ENCODE peak calls at places on chromosomes 2 and 18, in five cellular contexts. One of them, this sample, is unnamed.

GRCh38 chr2:205361970-205362369 is 320.3 kb upstream of the NRP2 start:
- DNase-seq in endodermal cell: no peak
- DNase-seq in AG08396: no peak
- DNase-seq in esophagus squamous epithelium: no peak
- DNase-seq in COR-L47: no peak
- DNase-seq in this sample: no peak

GRCh38 chr2:55157474-55157884 is 74.6 kb downstream of the CLHC1 start:
- DNase-seq in COR-L47: no peak
- DNase-seq in endodermal cell: peak; percentile 59
- DNase-seq in esophagus squamous epithelium: no peak
- DNase-seq in AG08396: no peak
- DNase-seq in this sample: peak; percentile 91

GRCh38 chr2:197137826-197138480 is 172.6 kb downstream of the ANKRD44 start:
- DNase-seq in COR-L47: no peak
- DNase-seq in endodermal cell: no peak
- DNase-seq in AG08396: no peak
- DNase-seq in esophagus squamous epithelium: no peak
- DNase-seq in this sample: no peak

GRCh38 chr2:220736778-220737177 is 835.3 kb downstream of the EPHA4 start:
- DNase-seq in esophagus squamous epithelium: no peak
- DNase-seq in AG08396: no peak
- DNase-seq in COR-L47: no peak
- DNase-seq in endodermal cell: peak; percentile 45
- DNase-seq in this sample: no peak

GRCh38 chr2:186852508-186852907 is 3.5 kb upstream of the ZSWIM2 start:
- DNase-seq in endodermal cell: no peak
- DNase-seq in esophagus squamous epithelium: no peak
- DNase-seq in COR-L47: peak; percentile 3
- DNase-seq in AG08396: no peak
- DNase-seq in this sample: no peak

GRCh38 chr18:73980289-73980979 is 167.2 kb downstream of the FBXO15 start:
- DNase-seq in esophagus squamous epithelium: no peak
- DNase-seq in AG08396: no peak
- DNase-seq in COR-L47: peak; percentile 32
- DNase-seq in endodermal cell: peak; percentile 88
- DNase-seq in this sample: peak; percentile 79

GRCh38 chr2:221608442-221608841 is 36.3 kb upstream of the EPHA4 start:
- DNase-seq in endodermal cell: no peak
- DNase-seq in AG08396: no peak
- DNase-seq in esophagus squamous epithelium: no peak
- DNase-seq in COR-L47: no peak
- DNase-seq in this sample: no peak

GRCh38 chr2:110853516-110853915 is 121.1 kb downstream of the ACOXL start:
- DNase-seq in esophagus squamous epithelium: no peak
- DNase-seq in AG08396: peak; percentile 35
- DNase-seq in COR-L47: no peak
- DNase-seq in endodermal cell: peak; percentile 79
- DNase-seq in this sample: no peak

GRCh38 chr2:218605438-218605837 is 2.3 kb upstream of the PLCD4 start:
- DNase-seq in COR-L47: peak; percentile 48
- DNase-seq in endodermal cell: no peak
- DNase-seq in AG08396: peak; percentile 27
- DNase-seq in esophagus squamous epithelium: no peak
- DNase-seq in this sample: no peak

GRCh38 chr2:217993817-217994459 is 8.9 kb downstream of the TNS1 start:
- DNase-seq in endodermal cell: peak; percentile 92
- DNase-seq in AG08396: no peak
- DNase-seq in esophagus squamous epithelium: no peak
- DNase-seq in COR-L47: peak; percentile 22
- DNase-seq in this sample: peak; percentile 95

GRCh38 chr2:153819501-153819900 is 52.2 kb upstream of the GALNT13 start:
- DNase-seq in esophagus squamous epithelium: no peak
- DNase-seq in endodermal cell: peak; percentile 69
- DNase-seq in COR-L47: peak; percentile 1
- DNase-seq in AG08396: no peak
- DNase-seq in this sample: peak; percentile 56

GRCh38 chr2:233416706-233417105 is 62.4 kb downstream of the DGKD start:
- DNase-seq in esophagus squamous epithelium: no peak
- DNase-seq in AG08396: no peak
- DNase-seq in endodermal cell: no peak
- DNase-seq in COR-L47: no peak
- DNase-seq in this sample: no peak

GRCh38 chr2:128773641-128774319 is 455.1 kb upstream of the HS6ST1 start:
- DNase-seq in endodermal cell: no peak
- DNase-seq in COR-L47: no peak
- DNase-seq in AG08396: no peak
- DNase-seq in esophagus squamous epithelium: no peak
- DNase-seq in this sample: peak; percentile 18

GRCh38 chr2:10620481-10620880 is 69.3 kb downstream of the NOL10 start:
- DNase-seq in AG08396: peak; percentile 25
- DNase-seq in COR-L47: no peak
- DNase-seq in endodermal cell: no peak
- DNase-seq in esophagus squamous epithelium: no peak
- DNase-seq in this sample: peak; percentile 63

GRCh38 chr2:36270758-36271157 is 84.8 kb upstream of the CRIM1 start:
- DNase-seq in COR-L47: no peak
- DNase-seq in esophagus squamous epithelium: no peak
- DNase-seq in endodermal cell: peak; percentile 83
- DNase-seq in AG08396: no peak
- DNase-seq in this sample: no peak

GRCh38 chr18:48859311-48860275 is 91.2 kb downstream of the SMAD7 start:
- DNase-seq in esophagus squamous epithelium: no peak
- DNase-seq in AG08396: no peak
- DNase-seq in endodermal cell: peak; percentile 82
- DNase-seq in COR-L47: no peak
- DNase-seq in this sample: peak; percentile 52

GRCh38 chr2:71933467-71934319 is 214.0 kb downstream of the CYP26B1 start:
- DNase-seq in esophagus squamous epithelium: no peak
- DNase-seq in AG08396: peak; percentile 39
- DNase-seq in endodermal cell: peak; percentile 72
- DNase-seq in COR-L47: no peak
- DNase-seq in this sample: peak; percentile 93

GRCh38 chr2:101762451-101763171 is 65.1 kb downstream of the MAP4K4 start:
- DNase-seq in AG08396: no peak
- DNase-seq in esophagus squamous epithelium: no peak
- DNase-seq in COR-L47: no peak
- DNase-seq in endodermal cell: peak; percentile 62
- DNase-seq in this sample: no peak

GRCh38 chr2:137255990-137256389 is 490.6 kb downstream of the THSD7B start:
- DNase-seq in COR-L47: no peak
- DNase-seq in endodermal cell: no peak
- DNase-seq in esophagus squamous epithelium: no peak
- DNase-seq in AG08396: no peak
- DNase-seq in this sample: peak; percentile 29

GRCh38 chr2:47073641-47074040 is 81.5 kb downstream of the STPG4 start:
- DNase-seq in esophagus squamous epithelium: no peak
- DNase-seq in AG08396: no peak
- DNase-seq in endodermal cell: no peak
- DNase-seq in COR-L47: no peak
- DNase-seq in this sample: peak; percentile 50

GRCh38 chr2:119315241-119315925 is 51.3 kb downstream of the C2orf76 start:
- DNase-seq in COR-L47: no peak
- DNase-seq in esophagus squamous epithelium: no peak
- DNase-seq in endodermal cell: no peak
- DNase-seq in AG08396: no peak
- DNase-seq in this sample: no peak

GRCh38 chr2:68302281-68302680 is 17.5 kb downstream of the CNRIP1 start:
- DNase-seq in esophagus squamous epithelium: no peak
- DNase-seq in AG08396: peak; percentile 11
- DNase-seq in COR-L47: no peak
- DNase-seq in endodermal cell: peak; percentile 56
- DNase-seq in this sample: peak; percentile 84

GRCh38 chr18:38933910-38934510 is 1368.4 kb upstream of the CELF4 start:
- DNase-seq in AG08396: no peak
- DNase-seq in COR-L47: no peak
- DNase-seq in endodermal cell: no peak
- DNase-seq in esophagus squamous epithelium: no peak
- DNase-seq in this sample: no peak

GRCh38 chr18:70419526-70419925 is 130.7 kb downstream of the SOCS6 start:
- DNase-seq in AG08396: no peak
- DNase-seq in esophagus squamous epithelium: no peak
- DNase-seq in COR-L47: no peak
- DNase-seq in endodermal cell: no peak
- DNase-seq in this sample: no peak

GRCh38 chr2:86134709-86135108 is 28.7 kb downstream of the PTCD3 start:
- DNase-seq in COR-L47: no peak
- DNase-seq in endodermal cell: no peak
- DNase-seq in AG08396: no peak
- DNase-seq in esophagus squamous epithelium: no peak
- DNase-seq in this sample: no peak

GRCh38 chr2:84741182-84741822 is 139.6 kb downstream of the TRABD2A start:
- DNase-seq in endodermal cell: peak; percentile 88
- DNase-seq in AG08396: no peak
- DNase-seq in esophagus squamous epithelium: no peak
- DNase-seq in COR-L47: no peak
- DNase-seq in this sample: peak; percentile 26

GRCh38 chr18:2850816-2851215 is 4.0 kb downstream of the EMILIN2 start:
- DNase-seq in esophagus squamous epithelium: no peak
- DNase-seq in COR-L47: no peak
- DNase-seq in endodermal cell: no peak
- DNase-seq in AG08396: no peak
- DNase-seq in this sample: no peak

GRCh38 chr2:16067037-16067406 is 126.7 kb downstream of the MYCN start:
- DNase-seq in COR-L47: no peak
- DNase-seq in endodermal cell: no peak
- DNase-seq in esophagus squamous epithelium: no peak
- DNase-seq in AG08396: no peak
- DNase-seq in this sample: no peak

GRCh38 chr2:85226783-85227182 is 93.6 kb downstream of the TCF7L1 start:
- DNase-seq in AG08396: no peak
- DNase-seq in COR-L47: no peak
- DNase-seq in endodermal cell: no peak
- DNase-seq in esophagus squamous epithelium: no peak
- DNase-seq in this sample: no peak

GRCh38 chr18:59067873-59068272 is 71.8 kb upstream of the SEC11C start:
- DNase-seq in COR-L47: no peak
- DNase-seq in endodermal cell: peak; percentile 67
- DNase-seq in AG08396: no peak
- DNase-seq in esophagus squamous epithelium: no peak
- DNase-seq in this sample: no peak

GRCh38 chr2:205077159-205077558 is 531.9 kb downstream of the PARD3B start:
- DNase-seq in endodermal cell: no peak
- DNase-seq in esophagus squamous epithelium: no peak
- DNase-seq in COR-L47: no peak
- DNase-seq in AG08396: no peak
- DNase-seq in this sample: no peak

GRCh38 chr2:151907933-151908882 is 80.0 kb upstream of the ARL5A start:
- DNase-seq in AG08396: no peak
- DNase-seq in COR-L47: no peak
- DNase-seq in endodermal cell: peak; percentile 51
- DNase-seq in esophagus squamous epithelium: no peak
- DNase-seq in this sample: no peak